ENCODE peak calls at places on chromosome 9, in nine cellular contexts. J is fibroblast of lung, W is IMR-90, Z is neural progenitor cell, C is GM23248, U is Karpas-422, B is GM23338, S is OCI-LY7, M is PC-3. I is an unnamed sample.

GRCh38 chr9:131402738-131403492 is 9.0 kb downstream of the PRRC2B start:
- DNase-seq in M (peak; percentile 72), S (peak; percentile 47), Z (peak; percentile 82), W (peak; percentile 89), C (peak; percentile 96), U (no peak), B (no peak), J (peak; percentile 91), I (peak; percentile 87)

GRCh38 chr9:91253488-91253887 is 108.2 kb downstream of the AUH start:
- DNase-seq in M (no peak), C (no peak), W (peak; percentile 31), Z (no peak), S (peak; percentile 35), U (peak; percentile 43), J (no peak), B (peak; percentile 41), I (no peak)

GRCh38 chr9:137111788-137112563 is 2.6 kb downstream of the DPP7 start:
- DNase-seq in S (no peak), B (no peak), J (no peak), U (no peak), Z (no peak), W (no peak), M (no peak), C (no peak), I (no peak)

GRCh38 chr9:18333157-18333556 is 140.8 kb upstream of the ADAMTSL1 start:
- DNase-seq in J (peak; percentile 66), W (peak; percentile 38), S (no peak), C (peak; percentile 36), B (peak; percentile 21), U (no peak), Z (no peak), M (no peak), I (peak; percentile 42)

GRCh38 chr9:99249619-99250018 is 27.5 kb downstream of the SEC61B start:
- DNase-seq in U (no peak), S (no peak), B (no peak), C (peak; percentile 28), Z (no peak), J (peak; percentile 20), W (no peak), M (no peak), I (no peak)

GRCh38 chr9:13904746-13905145 is 409.2 kb downstream of the NFIB start:
- DNase-seq in Z (no peak), S (no peak), J (peak; percentile 52), W (no peak), B (no peak), M (peak; percentile 43), C (no peak), U (no peak), I (peak; percentile 35)

GRCh38 chr9:126055386-126055785 is 271.2 kb upstream of the MVB12B start:
- DNase-seq in C (peak; percentile 48), W (peak; percentile 17), B (no peak), S (no peak), J (peak; percentile 83), U (no peak), M (peak; percentile 72), Z (no peak), I (peak; percentile 81)

GRCh38 chr9:73810585-73811215 is 659.0 kb downstream of the ANXA1 start:
- DNase-seq in U (no peak), W (no peak), Z (no peak), J (peak; percentile 80), M (no peak), B (no peak), C (no peak), S (no peak), I (peak; percentile 77)

GRCh38 chr9:136247551-136247916 is 1.9 kb upstream of the QSOX2 start:
- DNase-seq in B (no peak), J (no peak), C (no peak), U (peak; percentile 41), S (no peak), W (no peak), M (no peak), Z (no peak), I (no peak)

GRCh38 chr9:122827759-122828090 is 663 bp downstream of the PDCL start:
- DNase-seq in B (peak; percentile 77), M (no peak), C (peak; percentile 74), S (peak; percentile 12), U (peak; percentile 46), J (peak; percentile 49), W (peak; percentile 42), Z (peak; percentile 68), I (peak; percentile 36)

GRCh38 chr9:126591922-126592321 is 21.8 kb upstream of the LMX1B start:
- DNase-seq in U (no peak), M (no peak), W (no peak), B (no peak), Z (no peak), C (no peak), S (no peak), J (no peak), I (no peak)

GRCh38 chr9:123081824-123082223 is 48.4 kb downstream of the GPR21 start:
- DNase-seq in S (peak; percentile 65), W (peak; percentile 55), M (peak; percentile 42), U (peak; percentile 87), C (peak; percentile 63), J (peak; percentile 43), Z (peak; percentile 54), B (peak; percentile 84), I (peak; percentile 16)

GRCh38 chr9:13933268-13933656 is 380.7 kb downstream of the NFIB start:
- DNase-seq in W (no peak), C (no peak), Z (no peak), B (no peak), M (no peak), J (no peak), U (no peak), S (no peak), I (no peak)

GRCh38 chr9:113918697-113919390 is 42.7 kb downstream of the ZNF618 start:
- DNase-seq in M (no peak), J (no peak), U (no peak), C (no peak), W (no peak), B (no peak), Z (no peak), S (no peak), I (no peak)

GRCh38 chr9:91067306-91067860 is 265.8 kb downstream of the SYK start:
- DNase-seq in C (no peak), U (no peak), W (no peak), S (no peak), Z (no peak), M (no peak), J (no peak), B (no peak), I (no peak)

GRCh38 chr9:115524467-115525059 is 406.6 kb upstream of the TNC start:
- DNase-seq in B (peak; percentile 81), U (peak; percentile 76), W (peak; percentile 77), M (peak; percentile 77), S (peak; percentile 27), Z (peak; percentile 75), J (peak; percentile 73), C (peak; percentile 73), I (peak; percentile 59)

GRCh38 chr9:37382161-37382981 is 40.1 kb upstream of the GRHPR start:
- DNase-seq in M (no peak), W (no peak), S (peak; percentile 71), U (peak; percentile 91), B (no peak), Z (no peak), J (no peak), C (no peak), I (no peak)

GRCh38 chr9:83304686-83305085 is 233.5 kb downstream of the FRMD3 start:
- DNase-seq in U (no peak), M (no peak), S (no peak), Z (no peak), W (peak; percentile 37), B (no peak), C (peak; percentile 89), J (peak; percentile 87), I (peak; percentile 85)

GRCh38 chr9:700365-701282 is 140.9 kb upstream of the DMRT1 start:
- DNase-seq in S (no peak), J (no peak), M (no peak), U (no peak), B (no peak), W (no peak), Z (no peak), C (peak; percentile 17), I (no peak)

GRCh38 chr9:706606-707451 is 134.7 kb upstream of the DMRT1 start:
- DNase-seq in W (peak; percentile 75), M (peak; percentile 49), B (peak; percentile 76), U (no peak), Z (peak; percentile 53), J (peak; percentile 79), C (peak; percentile 86), S (no peak), I (peak; percentile 62)

GRCh38 chr9:706073-706472 is 135.4 kb upstream of the DMRT1 start:
- DNase-seq in C (peak; percentile 10), W (no peak), Z (no peak), J (no peak), S (no peak), B (no peak), M (no peak), U (no peak), I (no peak)

GRCh38 chr9:699396-699795 is 142.1 kb upstream of the DMRT1 start:
- DNase-seq in S (no peak), B (no peak), U (no peak), M (no peak), W (peak; percentile 43), C (no peak), J (no peak), Z (no peak), I (no peak)

DNA sequence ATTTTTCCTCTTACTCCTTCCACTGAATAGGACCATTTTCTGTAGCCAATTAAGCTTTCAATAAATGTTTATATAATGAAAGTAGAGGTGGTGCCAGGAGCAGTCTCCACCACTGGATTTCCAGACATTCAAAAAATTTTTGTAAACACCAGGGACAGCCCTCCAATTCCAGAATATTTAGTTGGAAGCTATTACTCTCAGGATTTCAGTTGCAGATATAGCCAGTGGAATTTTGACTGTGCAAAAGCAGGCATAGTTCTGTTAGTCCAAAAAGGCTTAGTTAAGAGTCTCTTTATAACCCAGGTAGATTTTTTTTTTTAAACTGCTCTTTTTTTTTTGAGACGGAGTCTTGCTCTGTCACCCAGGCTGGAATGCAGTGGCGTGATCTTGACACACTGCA is 138.1 kb upstream of the DMRT1 start:
- DNase-seq in U (no peak), M (no peak), W (peak; percentile 34), Z (no peak), J (peak; percentile 75), B (no peak), C (peak; percentile 14), S (no peak), I (peak; percentile 67)
- H3K27ac ChIP-seq in U (no peak overlapping the region), M (no peak overlapping the region), W (no peak overlapping the region), Z (no peak overlapping the region), J (no peak overlapping the region), B (no peak overlapping the region), C (no peak overlapping the region), S (no peak overlapping the region), I (no peak overlapping the region)

GRCh38 chr9:33721674-33722358 is 73.5 kb upstream of the PRSS3 start:
- DNase-seq in Z (peak; percentile 95), S (peak; percentile 83), B (peak; percentile 93), C (peak; percentile 84), U (peak; percentile 93), M (peak; percentile 84), J (peak; percentile 64), W (peak; percentile 74), I (peak; percentile 42)
- H2AFZ ChIP-seq in Z (peak overlapping the region; percentile 95), S (no peak overlapping the region), B (peak overlapping the region; percentile 98), C (no peak overlapping the region), U (peak overlapping the region; percentile 49), M (peak overlapping the region; percentile 92), J (peak overlapping the region; percentile 70), W (peak overlapping the region; percentile 75), I (peak overlapping the region; percentile 75)

GRCh38 chr9:76342862-76343261 is 51.4 kb downstream of the RFK start:
- DNase-seq in M (no peak), B (no peak), Z (no peak), J (no peak), U (no peak), C (no peak), S (no peak), W (no peak), I (no peak)
- H4K20me1 ChIP-seq in M (no peaks in the 10 kb centered on the region), B (no peaks in the 10 kb centered on the region), Z (no peaks in the 10 kb centered on the region), J (no peaks in the 10 kb centered on the region), U (no peaks in the 10 kb centered on the region), C (no peaks in the 10 kb centered on the region), S (no peaks in the 10 kb centered on the region), W (no peaks in the 10 kb centered on the region), I (no peaks in the 10 kb centered on the region)

GRCh38 chr9:98222885-98223640 is 30.6 kb upstream of the CORO2A start:
- DNase-seq in J (peak; percentile 100), S (no peak), U (no peak), B (no peak), W (peak; percentile 99), Z (no peak), M (peak; percentile 85), C (peak; percentile 98), I (peak; percentile 100)
- H3K27ac ChIP-seq in J (peak overlapping the region; percentile 90), S (no peak overlapping the region), U (no peak overlapping the region), B (peak overlapping the region; percentile 19), W (peak overlapping the region; percentile 98), Z (no peak overlapping the region), M (peak overlapping the region; percentile 62), C (peak overlapping the region; percentile 94), I (peak overlapping the region; percentile 97)